ENCODE peak calls at places on chromosomes 12 and 14, in five cellular contexts. Q, M, E, K and L are unnamed samples.

GRCh38 chr12:118850244-118850825 is 131.0 kb upstream of the SRRM4 start:
- DNase-seq in E (no peak), Q (no peak), M (peak), K (peak), L (no peak)

GRCh38 chr14:60094306-60094897 is 2.7 kb downstream of the PCNX4 start:
- DNase-seq in Q (no peak), M (no peak), K (peak), E (no peak), L (peak)

GRCh38 chr14:26401170-26401968 is 196.5 kb downstream of the NOVA1 start:
- DNase-seq in M (peak), E (no peak), Q (no peak), K (no peak), L (no peak)

GRCh38 chr12:49043856-49044258 is 16.7 kb downstream of the KMT2D start:
- DNase-seq in K (peak), M (peak), Q (no peak), E (no peak), L (peak)

GRCh38 chr12:113222730-113223531 is 1.7 kb downstream of the TPCN1 start:
- DNase-seq in M (peak), K (no peak), E (no peak), Q (no peak), L (peak)

GRCh38 chr12:28164644-28165313 is 25.5 kb upstream of the CCDC91 start:
- DNase-seq in M (no peak), K (no peak), E (no peak), Q (no peak), L (no peak)

GRCh38 chr12:10098762-10099161 is at the start of gene CLEC1A:
- DNase-seq in Q (no peak), M (no peak), E (no peak), K (peak), L (no peak)

GRCh38 chr14:95500772-95501401 is 15.6 kb downstream of the SYNE3 start:
- DNase-seq in E (no peak), Q (no peak), K (no peak), M (no peak), L (peak)